ENCODE peak calls at places on chromosomes 16 and 17, in seven cellular contexts. S is SK-N-SH; M is heart left ventricle; E is left ventricle myocardium inferior; X is effector memory CD4-positive, alpha-beta T cell; J is PC-3; P is neural progenitor cell. T is an unnamed sample. For H3K4me1, the result is how much of the 10 kb centered on the place peaks cover.

GRCh38 chr17:27323538-27324212 is 29.8 kb downstream of the WSB1 start:
- DNase-seq in X (no peak), P (no peak), S (no peak), M (peak), J (peak), E (peak), T (no peak)

GRCh38 chr17:29140051-29140582 is 40.1 kb downstream of the MYO18A start:
- DNase-seq in S (peak), E (peak), P (peak), M (peak), X (peak), J (peak), T (peak)

GRCh38 chr16:71927383-71927782 is 32.1 kb downstream of the IST1 start:
- DNase-seq in P (no peak), X (no peak), E (peak), S (no peak), M (no peak), J (peak), T (no peak)

GRCh38 chr16:7555459-7555858 is 222.8 kb downstream of the RBFOX1 start:
- DNase-seq in S (no peak), P (no peak), E (no peak), X (no peak), M (no peak), J (no peak), T (no peak)

GRCh38 chr16:90057738-90058173 is 19.4 kb downstream of the PRDM7 start:
- DNase-seq in S (no peak), P (no peak), J (peak), M (no peak), X (no peak), E (no peak), T (no peak)

GRCh38 chr16:80986557-80986956 is 20.1 kb downstream of the CMC2 start:
- DNase-seq in J (no peak), M (no peak), X (no peak), S (no peak), E (no peak), P (no peak), T (no peak)

GRCh38 chr16:50154369-50154947 is 1.4 kb downstream of the TENT4B start:
- DNase-seq in X (no peak), P (no peak), J (no peak), M (no peak), E (no peak), S (peak), T (no peak)

GRCh38 chr16:6125483-6126259 is 1028.1 kb upstream of the EEF2KMT start:
- DNase-seq in J (no peak), S (no peak), M (no peak), X (no peak), P (peak), E (no peak), T (no peak)

GRCh38 chr17:72425133-72425795 is 304.4 kb downstream of the SOX9 start:
- DNase-seq in E (no peak), P (no peak), J (no peak), S (no peak), M (no peak), X (no peak), T (no peak)
- H3K4me1 ChIP-seq in E (under half), P (under half), J (under half), S (under half), M (under half), X (under half), T (under half)

GRCh38 chr17:17504341-17505140 is 8.3 kb upstream of the RASD1 start:
- DNase-seq in X (no peak), J (no peak), P (no peak), M (peak), S (no peak), E (no peak), T (no peak)

GRCh38 chr17:17505151-17505550 is 9.0 kb upstream of the RASD1 start:
- DNase-seq in M (peak), E (no peak), J (no peak), X (no peak), P (no peak), S (no peak), T (no peak)

GRCh38 chr17:17500999-17501605 is 4.9 kb upstream of the RASD1 start:
- DNase-seq in J (no peak), P (peak), X (no peak), E (no peak), M (no peak), S (no peak), T (peak)

GRCh38 chr17:17503566-17504130 is 7.5 kb upstream of the RASD1 start:
- DNase-seq in P (no peak), S (no peak), M (peak), X (no peak), J (no peak), E (peak), T (no peak)

DNA sequence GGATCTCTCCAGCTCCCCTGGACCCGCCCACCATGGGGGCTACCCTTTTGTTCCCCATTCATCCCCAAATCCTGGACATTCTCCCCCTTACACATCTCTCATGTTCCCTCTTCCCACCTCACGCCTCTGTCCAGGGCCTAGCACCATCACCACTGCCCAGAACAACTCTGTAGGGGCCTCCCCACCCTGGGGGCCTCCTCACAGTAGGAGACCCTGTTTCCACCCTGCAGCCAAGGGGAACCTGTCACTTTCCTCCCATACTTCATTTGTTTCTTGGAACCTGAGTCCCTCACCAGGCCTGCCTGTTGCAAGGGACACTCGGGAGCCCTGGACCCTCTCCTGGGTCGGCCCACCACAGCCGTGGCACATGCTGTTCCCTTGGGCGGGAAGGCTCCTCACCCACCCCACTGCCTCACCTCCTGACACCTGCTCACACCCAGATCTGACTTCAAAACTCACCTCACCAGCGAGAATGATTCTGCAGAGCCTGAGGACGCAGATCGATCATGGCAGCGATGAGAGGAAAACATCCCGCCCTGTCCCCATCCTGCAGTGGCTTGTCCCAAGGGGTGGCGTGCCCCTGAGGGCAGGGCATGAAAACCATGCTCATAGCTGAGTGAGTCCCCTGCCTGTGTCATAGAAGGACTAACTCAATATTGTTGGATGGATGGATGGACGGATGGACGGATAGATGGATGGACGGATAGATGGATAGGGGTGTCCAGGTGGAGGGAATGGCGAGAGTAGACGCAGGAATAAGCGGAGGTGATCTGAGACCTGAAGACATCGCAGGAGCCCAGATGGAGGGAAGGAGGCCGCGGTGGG is 6.8 kb upstream of the RASD1 start:
- DNase-seq in X (no peak), J (no peak), P (no peak), S (no peak), M (peak), E (peak), T (no peak)
- H3K4me1 ChIP-seq in X (under half), J (under half), P (under half), S (under half), M (under half), E (under half), T (under half)

GRCh38 chr17:1376061-1376460 is 24.0 kb downstream of the YWHAE start:
- DNase-seq in E (no peak), X (no peak), S (no peak), P (no peak), J (no peak), M (no peak), T (no peak)
- H3K4me1 ChIP-seq in E (half or more), X (half or more), S (under half), P (under half), J (under half), M (half or more), T (under half)

DNA sequence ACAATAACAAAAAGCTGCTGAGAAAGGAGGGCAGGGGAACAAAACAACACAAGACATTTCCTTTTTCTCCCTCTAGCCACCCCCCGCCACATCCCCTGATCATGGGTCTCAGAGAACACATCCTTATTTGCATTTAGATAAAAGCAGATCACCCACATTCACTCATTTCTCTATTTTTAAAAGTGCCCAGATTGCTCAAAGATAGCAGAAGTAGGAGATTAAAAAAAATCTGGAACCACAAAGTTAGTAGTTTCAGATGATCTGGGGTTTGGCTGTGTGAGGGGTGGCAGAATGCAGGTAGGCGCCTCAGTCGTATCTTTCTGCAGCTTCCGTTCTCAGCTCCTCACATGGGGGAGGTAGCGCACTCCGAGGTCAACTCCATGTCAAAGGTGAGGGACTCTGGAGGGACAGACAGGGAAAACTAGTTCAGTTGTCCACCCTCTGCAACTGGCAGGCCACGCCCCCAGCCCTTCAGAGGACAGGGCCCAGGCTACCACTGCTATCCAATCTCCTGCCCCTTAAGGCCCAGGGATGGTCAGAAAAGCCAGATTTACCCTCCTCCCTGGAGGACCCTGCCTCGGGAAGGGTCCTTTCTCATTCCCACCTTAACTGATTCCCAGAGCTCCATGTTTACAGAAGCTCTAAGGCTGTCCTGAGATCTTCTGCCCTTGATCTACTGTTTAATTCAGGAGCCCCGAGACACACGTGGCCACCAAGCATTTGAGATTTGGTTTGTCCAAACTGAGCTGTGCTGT is 27.3 kb downstream of the STAT5A start:
- DNase-seq in M (no peak), E (no peak), J (no peak), P (no peak), S (no peak), X (no peak), T (no peak)
- H3K4me1 ChIP-seq in M (under half), E (half or more), J (under half), P (under half), S (under half), X (half or more), T (under half)

GRCh38 chr17:74836191-74836590 is 23.5 kb downstream of the GRIN2C start:
- DNase-seq in J (no peak), E (no peak), S (no peak), M (no peak), P (no peak), X (no peak), T (no peak)
- H3K4me1 ChIP-seq in J (under half), E (under half), S (under half), M (under half), P (under half), X (under half), T (under half)